ENCODE peak calls at places on chromosomes 16 and 17, in nine cellular contexts. E, C, F, G, J, R, X, S and Q are unnamed samples. For H3K4me1, the result is how much of the 10 kb centered on the place peaks cover.

GRCh38 chr17:82151106-82151957 is 53.3 kb upstream of the FASN start:
- DNase-seq in F (no peak), E (no peak), S (no peak), C (no peak), R (no peak), J (no peak), X (no peak), G (peak), Q (no peak)

GRCh38 chr17:76643553-76644148 is at the start of gene ST6GALNAC1:
- DNase-seq in C (no peak), F (no peak), X (peak), S (no peak), E (peak), J (no peak), R (no peak), G (no peak), Q (no peak)

GRCh38 chr17:81040791-81041337 is 5.9 kb downstream of the BAIAP2 start:
- DNase-seq in G (peak), E (peak), R (peak), F (peak), J (peak), X (no peak), C (no peak), S (no peak), Q (peak)

GRCh38 chr17:66633322-66633965 is 201.5 kb upstream of the CACNG5 start:
- DNase-seq in G (no peak), C (no peak), E (no peak), F (no peak), J (peak), R (no peak), S (no peak), X (no peak), Q (no peak)

GRCh38 chr17:7258731-7259554 is 3.3 kb downstream of the CLDN7 start:
- DNase-seq in X (peak), F (no peak), S (no peak), J (peak), C (peak), E (peak), R (no peak), G (no peak), Q (no peak)

GRCh38 chr16:106623-107324 is 28.7 kb downstream of the MPG start:
- DNase-seq in F (peak), S (peak), J (peak), X (peak), C (peak), G (peak), R (peak), E (peak), Q (peak)

GRCh38 chr17:14048169-14048568 is 21.1 kb upstream of the COX10 start:
- DNase-seq in X (no peak), E (peak), F (peak), J (peak), C (no peak), S (no peak), R (no peak), G (peak), Q (peak)

GRCh38 chr17:10096556-10096955 is 101.8 kb downstream of the GAS7 start:
- DNase-seq in F (no peak), C (no peak), J (no peak), R (no peak), X (no peak), E (no peak), G (no peak), S (no peak), Q (no peak)

GRCh38 chr17:17080781-17081180 is 38.5 kb downstream of the MPRIP start:
- DNase-seq in G (no peak), S (no peak), F (no peak), X (no peak), C (no peak), J (no peak), R (no peak), E (no peak), Q (no peak)

GRCh38 chr17:14545156-14545906 is 244.4 kb downstream of the HS3ST3B1 start:
- DNase-seq in F (no peak), S (no peak), C (no peak), X (peak), J (no peak), G (no peak), E (peak), R (peak), Q (peak)

GRCh38 chr17:14297161-14297851 is 3.6 kb upstream of the HS3ST3B1 start:
- DNase-seq in F (peak), C (no peak), G (peak), R (no peak), S (no peak), J (peak), X (peak), E (peak), Q (peak)

GRCh38 chr16:71610936-71611871 is 14.8 kb upstream of the MARVELD3 start:
- DNase-seq in F (peak), R (peak), X (peak), S (peak), E (peak), C (peak), J (peak), G (peak), Q (peak)

GRCh38 chr17:46056800-46057304 is 57.8 kb downstream of the STH start:
- DNase-seq in C (peak), S (no peak), J (peak), X (no peak), F (peak), E (peak), R (no peak), G (no peak), Q (no peak)

GRCh38 chr17:35780876-35781409 is 14.5 kb downstream of the MMP28 start:
- DNase-seq in F (no peak), S (no peak), R (no peak), G (no peak), X (no peak), C (no peak), J (peak), E (no peak), Q (no peak)

GRCh38 chr16:31273676-31274075 is 13.9 kb downstream of the ITGAM start:
- DNase-seq in F (no peak), G (no peak), S (no peak), R (no peak), C (no peak), X (no peak), J (peak), E (no peak), Q (no peak)

GRCh38 chr16:17070882-17071592 is 399.7 kb downstream of the XYLT1 start:
- DNase-seq in R (peak), C (no peak), E (no peak), S (peak), X (peak), G (no peak), F (peak), J (peak), Q (peak)

GRCh38 chr17:44212507-44213402 is 6.7 kb downstream of the UBTF start:
- DNase-seq in X (no peak), J (no peak), G (no peak), R (no peak), C (no peak), E (no peak), S (no peak), F (no peak), Q (no peak)

GRCh38 chr17:77320046-77320445 is 179.3 kb downstream of the SEC14L1 start:
- DNase-seq in R (no peak), J (peak), G (peak), F (no peak), E (no peak), C (no peak), S (peak), X (no peak), Q (no peak)

GRCh38 chr17:27778193-27778592 is 22.1 kb downstream of the NOS2 start:
- DNase-seq in J (peak), C (no peak), F (no peak), R (no peak), G (no peak), S (no peak), E (peak), X (no peak), Q (no peak)

GRCh38 chr17:54950116-54950515 is 18.3 kb downstream of the COX11 start:
- DNase-seq in J (no peak), S (no peak), X (no peak), R (no peak), F (no peak), E (no peak), C (no peak), G (no peak), Q (no peak)

GRCh38 chr16:3256146-3256875 is at the start of gene MEFV:
- DNase-seq in R (no peak), J (peak), S (no peak), C (no peak), X (no peak), G (no peak), E (no peak), F (no peak), Q (no peak)

GRCh38 chr17:58694826-58695225 is 2.4 kb downstream of the RAD51C start:
- DNase-seq in G (no peak), R (no peak), S (no peak), X (no peak), J (no peak), C (no peak), F (no peak), E (no peak), Q (no peak)

GRCh38 chr17:73320601-73321264 is 8.9 kb upstream of the CDC42EP4 start:
- DNase-seq in R (no peak), E (no peak), S (no peak), J (no peak), X (no peak), C (no peak), G (peak), F (no peak), Q (no peak)

GRCh38 chr16:59635674-59636073 is 901.6 kb upstream of the GOT2 start:
- DNase-seq in X (no peak), E (peak), F (no peak), J (peak), G (no peak), R (no peak), S (no peak), C (no peak), Q (no peak)

GRCh38 chr16:25713785-25714570 is 22.2 kb downstream of the HS3ST4 start:
- DNase-seq in C (no peak), G (no peak), F (no peak), E (peak), S (no peak), R (no peak), X (peak), J (no peak), Q (no peak)

DNA sequence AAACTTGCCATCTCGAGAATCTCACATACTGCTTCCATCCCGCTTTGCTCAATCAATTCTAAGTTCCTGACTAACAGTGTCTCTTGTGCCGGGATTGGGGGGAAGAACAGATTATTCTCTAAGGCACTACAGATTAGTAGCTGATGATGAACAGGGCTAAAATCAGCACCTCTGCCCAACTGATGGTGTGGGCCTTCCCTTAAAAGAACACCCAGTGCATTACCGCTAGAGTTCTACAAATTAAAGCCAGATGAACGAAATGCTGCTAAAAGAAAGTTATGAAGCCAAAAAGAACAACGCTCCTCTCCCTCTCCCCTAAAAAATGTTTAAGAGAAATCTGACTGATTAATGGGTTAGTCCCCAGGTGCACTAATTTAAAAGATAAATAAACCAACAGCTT is 4.4 kb downstream of the CDC27 start:
- DNase-seq in S (no peak), E (no peak), C (no peak), R (no peak), G (peak), F (no peak), X (no peak), J (peak), Q (no peak)
- H3K4me1 ChIP-seq in S (under half), E (under half), C (under half), R (half or more), G (under half), F (under half), X (under half), J (half or more), Q (under half)

DNA sequence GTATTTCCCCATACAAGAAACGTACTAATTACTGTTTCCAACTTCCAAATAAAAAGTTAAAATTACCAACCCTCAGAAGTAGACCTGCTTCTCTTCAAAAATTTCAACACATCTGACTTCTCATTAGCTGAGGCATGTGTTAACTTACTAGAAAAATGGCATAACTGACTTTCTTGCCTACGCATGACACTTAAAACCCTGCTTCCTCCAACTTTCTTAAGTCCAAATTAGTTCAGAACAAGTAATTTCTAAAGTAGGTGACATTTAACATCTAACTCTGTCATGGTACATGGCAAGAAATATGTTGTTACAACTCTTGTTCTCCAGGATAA is 6.7 kb downstream of the USP7 start:
- DNase-seq in X (no peak), E (no peak), F (no peak), C (no peak), R (no peak), S (no peak), G (no peak), J (no peak), Q (no peak)
- H3K4me2 ChIP-seq in X (no peak), E (no peak), F (peak), C (no peak), R (no peak), S (peak), G (no peak), J (peak), Q (no peak)

DNA sequence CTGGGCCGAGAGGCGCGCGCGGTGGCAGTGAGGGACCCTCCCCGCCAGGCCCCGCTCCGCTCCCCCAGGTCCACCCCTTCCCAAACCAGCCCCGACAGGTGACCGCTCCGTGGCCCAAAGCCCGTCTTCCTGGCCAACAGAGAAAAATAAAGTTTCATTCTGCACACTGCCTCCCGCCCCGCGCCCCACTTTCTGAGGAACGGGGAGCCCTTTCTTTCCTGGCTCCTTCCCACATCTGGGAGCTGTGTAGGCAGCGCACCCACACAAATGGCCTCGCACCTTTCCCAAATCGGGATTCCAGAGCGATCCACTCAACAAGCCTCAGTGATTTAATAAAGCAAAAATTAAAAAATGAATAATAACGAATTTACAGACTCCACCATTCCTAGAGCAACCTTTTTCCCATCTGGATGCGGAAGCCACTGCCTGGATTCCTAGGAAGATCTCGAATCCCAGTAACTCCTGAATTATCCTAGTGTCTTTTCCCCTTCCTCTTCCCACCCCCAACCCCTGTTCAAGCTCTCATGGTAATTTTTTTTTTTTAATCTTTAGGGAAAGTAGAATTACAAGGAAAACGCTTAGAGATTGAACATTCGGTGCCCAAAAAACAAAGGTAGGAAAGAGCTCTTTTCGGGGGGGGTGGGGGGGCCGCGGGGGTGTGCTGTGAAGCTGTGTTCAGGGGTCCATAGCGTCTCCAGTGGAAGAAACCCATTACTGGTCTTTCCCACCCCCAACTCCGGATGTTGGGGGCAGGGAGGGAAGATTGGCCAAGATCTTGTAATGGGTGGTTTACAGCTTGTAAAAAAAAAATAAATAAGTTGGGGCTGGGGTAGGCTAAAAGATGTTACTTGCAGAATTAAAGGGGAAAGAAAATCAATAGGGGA is 1.6 kb downstream of the IGF2BP1 start:
- DNase-seq in E (no peak), C (no peak), G (no peak), R (peak), F (peak), X (peak), S (no peak), J (peak), Q (peak)
- TF ChIP-seq EZH2phosphoT487 in E (no peak), C (no peak), G (no peak), R (no peak), F (no peak), X (no peak), S (peak), J (no peak), Q (no peak)

GRCh38 chr17:41773731-41774193 is 12.7 kb downstream of the JUP start:
- DNase-seq in C (no peak), S (no peak), E (no peak), R (no peak), X (no peak), J (no peak), F (no peak), G (no peak), Q (no peak)

GRCh38 chr17:41777579-41778188 is 8.8 kb downstream of the JUP start:
- DNase-seq in J (peak), R (no peak), F (no peak), C (no peak), G (peak), E (peak), S (no peak), X (peak), Q (no peak)

GRCh38 chr17:41775394-41776226 is 10.9 kb downstream of the JUP start:
- DNase-seq in C (no peak), X (no peak), E (no peak), F (peak), R (no peak), S (no peak), J (no peak), G (no peak), Q (peak)

GRCh38 chr17:41779954-41780353 is 6.6 kb downstream of the JUP start:
- DNase-seq in J (no peak), X (no peak), F (no peak), E (no peak), C (no peak), G (no peak), S (no peak), R (no peak), Q (no peak)

DNA sequence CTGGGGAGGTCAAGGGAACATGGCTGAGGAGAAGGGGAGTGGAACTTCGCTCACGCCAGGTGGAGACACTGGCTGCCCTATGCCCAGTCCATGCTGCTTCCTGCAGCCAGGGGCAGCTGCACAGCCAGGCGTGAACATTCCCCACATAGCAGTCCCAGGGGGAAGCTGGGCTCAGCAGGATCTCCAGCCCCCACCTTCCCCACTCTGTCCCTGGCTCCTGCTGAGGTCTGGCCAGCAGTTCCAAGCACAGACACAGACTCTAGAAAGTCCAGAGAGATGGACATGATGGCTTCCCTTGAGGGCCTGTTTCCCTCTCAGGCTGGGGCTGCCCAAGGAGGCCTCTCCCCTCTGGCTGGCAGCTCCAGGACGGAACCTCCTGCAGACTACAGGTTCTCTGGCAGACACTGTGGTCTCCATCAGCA is 9.3 kb downstream of the JUP start:
- DNase-seq in R (no peak), X (no peak), J (peak), E (no peak), F (peak), C (no peak), S (no peak), G (peak), Q (peak)
- H3K4me1 ChIP-seq in R (under half), X (half or more), J (under half), E (half or more), F (half or more), C (half or more), S (under half), G (under half), Q (half or more)

GRCh38 chr16:80580109-80580832 is 39.5 kb downstream of the DYNLRB2 start:
- DNase-seq in E (peak), R (no peak), G (no peak), S (peak), C (no peak), J (peak), X (no peak), F (peak), Q (no peak)
- H3K4me2 ChIP-seq in E (no peak), R (no peak), G (no peak), S (no peak), C (no peak), J (no peak), X (no peak), F (no peak), Q (no peak)

DNA sequence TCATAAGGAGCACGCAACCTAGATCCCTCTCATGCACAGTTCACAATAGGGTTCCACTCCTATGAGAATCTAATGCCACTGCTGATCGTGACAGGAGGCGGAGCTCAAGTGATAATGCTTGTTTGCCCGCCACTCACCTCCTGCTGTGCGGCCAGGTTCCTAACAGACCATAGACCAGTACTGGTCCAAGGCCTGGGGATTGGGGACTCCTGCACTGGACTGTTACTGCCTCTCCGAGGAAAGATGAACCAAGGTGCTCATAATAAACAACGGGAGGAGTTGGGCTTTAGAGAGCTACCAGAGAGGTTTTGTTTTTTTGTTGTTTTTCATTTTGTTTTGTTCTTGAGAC is 58.2 kb downstream of the TK2 start:
- DNase-seq in F (no peak), X (no peak), J (no peak), C (no peak), E (no peak), G (no peak), R (no peak), S (no peak), Q (no peak)
- TF ChIP-seq EZH2phosphoT487 in F (no peak), X (no peak), J (no peak), C (no peak), E (no peak), G (no peak), R (no peak), S (no peak), Q (no peak)

DNA sequence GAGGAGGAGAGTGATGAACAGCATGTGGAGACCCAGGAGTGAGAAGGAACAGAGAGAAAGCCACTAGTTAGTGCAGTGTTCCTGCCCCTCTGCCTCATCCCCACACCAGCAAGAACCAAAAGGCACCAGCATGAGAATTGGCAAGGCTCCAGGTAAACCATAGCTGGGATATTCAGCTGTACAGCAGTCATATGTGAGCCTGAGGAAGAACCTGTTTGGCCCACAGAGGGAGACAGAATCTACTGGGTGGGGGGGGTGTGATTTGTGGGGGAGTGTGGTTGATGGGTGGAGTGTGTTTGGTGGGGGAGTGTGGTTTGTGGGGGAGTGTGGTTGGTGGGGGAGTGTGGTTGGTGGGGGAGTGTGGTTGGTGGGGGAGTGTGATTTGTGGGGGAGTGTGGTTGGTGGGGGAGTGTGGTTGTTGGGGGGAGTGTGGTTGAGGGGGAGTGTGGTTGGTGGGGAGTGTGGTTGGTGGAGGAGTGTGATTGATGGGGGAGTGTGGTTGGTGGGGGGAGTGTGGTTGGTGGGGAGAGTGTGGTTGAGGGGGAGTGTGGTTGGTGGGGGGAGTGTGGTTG is 19.4 kb downstream of the MINK1 start:
- DNase-seq in E (peak), F (no peak), S (no peak), R (no peak), X (no peak), J (peak), C (no peak), G (peak), Q (no peak)
- H3K4me1 ChIP-seq in E (under half), F (half or more), S (under half), R (under half), X (under half), J (under half), C (under half), G (under half), Q (under half)